ENCODE peak calls at places on chromosomes 12 and 14, in four cellular contexts. L is stimulated activated CD8-positive, alpha-beta memory T cell treated with anti-CD3 and anti-CD28 coated beads, Interleukin-2, amount 100 ng/mL, for 1 hour; M is glutamatergic neuron; P is activated naive CD4-positive, alpha-beta T cell treated with Interleukin-2 at 50 U/mL for 16 hours. I is an unnamed sample.
A peak's percentile ranks its signal among the peaks of the same experiment; 100 is the strongest.

GRCh38 chr14:83826838-83827237 is 1703.1 kb upstream of the FLRT2 start:
- DNase-seq in M (no peak), P (no peak), L (no peak), I (no peak)

GRCh38 chr14:70988452-70988851 is 81.2 kb downstream of the PCNX1 start:
- DNase-seq in M (peak; percentile 27), L (no peak), P (peak; percentile 41), I (peak; percentile 76)

GRCh38 chr14:99066378-99066777 is 205.6 kb downstream of the BCL11B start:
- DNase-seq in M (no peak), L (no peak), P (no peak), I (no peak)

GRCh38 chr12:111455448-111456320 is 50.0 kb downstream of the SH2B3 start:
- DNase-seq in M (no peak), P (no peak), L (no peak), I (no peak)

GRCh38 chr12:47820631-47821345 is 1.1 kb upstream of the HDAC7 start:
- DNase-seq in P (no peak), M (no peak), L (no peak), I (no peak)

GRCh38 chr14:26415618-26416123 is 182.2 kb downstream of the NOVA1 start:
- DNase-seq in M (no peak), L (no peak), P (no peak), I (no peak)

GRCh38 chr14:103551338-103551762 is 11.1 kb downstream of the BAG5 start:
- DNase-seq in L (no peak), P (no peak), M (no peak), I (no peak)

GRCh38 chr12:28536088-28536487 is 345.8 kb downstream of the CCDC91 start:
- DNase-seq in M (no peak), L (no peak), P (no peak), I (no peak)

GRCh38 chr14:92974541-92975345 is 51.8 kb downstream of the CHGA start:
- DNase-seq in P (no peak), M (no peak), L (no peak), I (no peak)

GRCh38 chr14:75175677-75176141 is 703 bp downstream of the TMED10 start:
- DNase-seq in M (no peak), L (no peak), P (no peak), I (no peak)

GRCh38 chr14:72256055-72256454 is 323.8 kb downstream of the RGS6 start:
- DNase-seq in M (no peak), L (no peak), P (no peak), I (no peak)

GRCh38 chr12:99253068-99253467 is 394.5 kb upstream of the GARIN6 start:
- DNase-seq in L (no peak), P (no peak), M (no peak), I (no peak)

GRCh38 chr12:121866331-121866730 is 7.7 kb upstream of the HPD start:
- DNase-seq in P (no peak), M (no peak), L (no peak), I (no peak)

GRCh38 chr12:94779520-94779919 is 129.2 kb upstream of the TMCC3 start:
- DNase-seq in M (no peak), L (no peak), P (no peak), I (no peak)

GRCh38 chr14:103023881-103024473 is 33.4 kb downstream of the CDC42BPB start:
- DNase-seq in L (no peak), P (no peak), M (peak; percentile 55), I (no peak)